ENCODE peak calls at places on chromosomes 6 and 20, in eight cellular contexts. P is K562, V is stomach, N is A549, Q is tibial nerve, C is suprapubic skin, Y is ovary, W is esophagus muscularis mucosa. D is an unnamed sample.

GRCh38 chr6:117418320-117418719 is 7.4 kb downstream of the ROS1 start:
- DNase-seq in C (no peak), Q (no peak), W (no peak), P (no peak), V (no peak), N (no peak), Y (no peak), D (no peak)

GRCh38 chr6:79421707-79422484 is 115.3 kb downstream of the LCA5 start:
- DNase-seq in Y (no peak), N (peak; percentile 1), Q (no peak), P (no peak), W (no peak), V (no peak), C (no peak), D (no peak)

GRCh38 chr20:63774348-63774735 is 34.8 kb downstream of the SLC2A4RG start:
- DNase-seq in C (no peak), N (no peak), Y (peak; percentile 65), P (no peak), Q (no peak), V (no peak), W (no peak), D (no peak)

GRCh38 chr6:57177545-57178225 is 5.6 kb downstream of the BAG2 start:
- DNase-seq in N (no peak), C (peak; percentile 77), P (no peak), Q (peak; percentile 68), Y (peak; percentile 62), V (no peak), W (no peak), D (peak; percentile 93)

GRCh38 chr20:44810391-44811149 is at the start of gene RIMS4:
- DNase-seq in Y (peak; percentile 25), N (peak; percentile 33), W (no peak), V (no peak), C (no peak), P (no peak), Q (no peak), D (no peak)

GRCh38 chr6:13877116-13877515 is 47.6 kb upstream of the RNF182 start:
- DNase-seq in P (no peak), V (no peak), C (no peak), W (no peak), N (no peak), Q (no peak), Y (no peak), D (no peak)

GRCh38 chr20:13863244-13863643 is 78.4 kb downstream of the NDUFAF5 start:
- DNase-seq in Y (no peak), Q (no peak), N (no peak), V (no peak), W (no peak), P (no peak), C (no peak), D (no peak)

GRCh38 chr20:33915726-33916331 is 77.9 kb upstream of the RALY start:
- DNase-seq in N (peak; percentile 84), P (peak; percentile 84), V (peak; percentile 52), Q (peak; percentile 16), Y (peak; percentile 58), C (no peak), W (no peak), D (no peak)

GRCh38 chr6:64984947-64985346 is 722.1 kb downstream of the EYS start:
- DNase-seq in W (no peak), Y (no peak), N (no peak), Q (no peak), C (no peak), P (no peak), V (no peak), D (no peak)

GRCh38 chr20:58547527-58548475 is 32.6 kb upstream of the APCDD1L start:
- DNase-seq in C (no peak), W (peak; percentile 47), P (no peak), N (no peak), Q (no peak), Y (no peak), V (peak; percentile 20), D (no peak)

GRCh38 chr6:136992113-136992512 is 52.7 kb downstream of the IL20RA start:
- DNase-seq in N (no peak), Q (no peak), V (no peak), W (no peak), P (no peak), Y (no peak), C (no peak), D (no peak)

GRCh38 chr6:87699576-87699975 is 2.5 kb downstream of the AKIRIN2 start:
- DNase-seq in N (no peak), P (no peak), Q (no peak), W (no peak), Y (no peak), V (no peak), C (no peak), D (no peak)

GRCh38 chr6:159955945-159956361 is 12.9 kb upstream of the IGF2R start:
- DNase-seq in C (no peak), V (no peak), Q (no peak), P (no peak), W (no peak), Y (no peak), N (no peak), D (no peak)

GRCh38 chr6:159948199-159948598 is 20.7 kb upstream of the IGF2R start:
- DNase-seq in Q (no peak), N (no peak), C (no peak), V (no peak), P (no peak), Y (no peak), W (no peak), D (no peak)

GRCh38 chr6:159951772-159952171 is 17.1 kb upstream of the IGF2R start:
- DNase-seq in V (no peak), W (no peak), Q (no peak), C (no peak), P (no peak), N (no peak), Y (no peak), D (no peak)

GRCh38 chr6:159952289-159953005 is 16.4 kb upstream of the IGF2R start:
- DNase-seq in P (no peak), V (no peak), W (no peak), Y (no peak), Q (no peak), C (no peak), N (no peak), D (no peak)

DNA sequence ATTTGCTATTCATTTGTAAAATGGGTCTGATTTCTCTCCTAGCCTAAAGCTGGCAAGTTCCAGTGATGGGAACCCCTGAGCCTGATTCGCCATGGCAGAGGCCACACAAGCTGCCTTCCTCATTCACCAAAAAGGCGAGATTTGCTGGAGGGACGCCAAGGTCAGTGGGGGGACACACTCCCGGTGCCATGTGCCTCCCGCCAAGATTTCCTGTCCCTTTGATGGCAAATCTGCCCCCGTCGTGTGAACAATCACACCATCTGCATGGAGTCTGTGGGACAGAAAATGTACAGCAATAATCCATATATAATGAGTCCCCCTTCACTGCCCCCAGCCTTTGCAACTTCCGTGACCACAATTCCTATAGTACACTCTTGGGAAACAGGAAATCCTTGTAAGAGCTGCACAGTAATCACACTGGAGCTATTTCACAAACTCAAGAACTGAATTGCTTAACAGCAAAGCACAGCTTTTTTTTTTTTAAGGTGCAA is 15.7 kb upstream of the IGF2R start:
- DNase-seq in W (no peak), Y (no peak), Q (peak; percentile 56), C (no peak), N (no peak), V (peak; percentile 36), P (no peak), D (peak; percentile 71)
- TF ChIP-seq EP300 in W (no peak), Y (no peak), Q (peak; percentile 87), C (no peak), N (no peak), V (no peak), P (no peak), D (no peak)

GRCh38 chr6:30562470-30563425 is 5.7 kb downstream of the PRR3 start:
- DNase-seq in V (no peak), C (no peak), Q (no peak), N (no peak), P (no peak), Y (no peak), W (no peak), D (no peak)

GRCh38 chr6:30570263-30570662 is 979 bp upstream of the ABCF1 start:
- DNase-seq in N (no peak), Q (no peak), P (no peak), W (no peak), Y (no peak), C (no peak), V (no peak), D (no peak)

GRCh38 chr6:30568245-30568644 is 3.0 kb upstream of the ABCF1 start:
- DNase-seq in N (no peak), C (no peak), Q (no peak), V (no peak), P (no peak), Y (no peak), W (no peak), D (no peak)

GRCh38 chr6:30564114-30564513 is 7.0 kb downstream of the PRR3 start:
- DNase-seq in P (no peak), V (no peak), Q (no peak), N (no peak), Y (no peak), C (no peak), W (no peak), D (no peak)

GRCh38 chr6:30565772-30566171 is 5.5 kb upstream of the ABCF1 start:
- DNase-seq in V (no peak), P (no peak), Y (no peak), N (no peak), C (no peak), W (no peak), Q (no peak), D (no peak)
- H3K27ac ChIP-seq in V (no peak overlapping the region), P (peak overlapping the region; percentile 17), Y (no peak overlapping the region), N (no peak overlapping the region), C (no peak overlapping the region), W (no peak overlapping the region), Q (no peak overlapping the region), D (no peak overlapping the region)

DNA sequence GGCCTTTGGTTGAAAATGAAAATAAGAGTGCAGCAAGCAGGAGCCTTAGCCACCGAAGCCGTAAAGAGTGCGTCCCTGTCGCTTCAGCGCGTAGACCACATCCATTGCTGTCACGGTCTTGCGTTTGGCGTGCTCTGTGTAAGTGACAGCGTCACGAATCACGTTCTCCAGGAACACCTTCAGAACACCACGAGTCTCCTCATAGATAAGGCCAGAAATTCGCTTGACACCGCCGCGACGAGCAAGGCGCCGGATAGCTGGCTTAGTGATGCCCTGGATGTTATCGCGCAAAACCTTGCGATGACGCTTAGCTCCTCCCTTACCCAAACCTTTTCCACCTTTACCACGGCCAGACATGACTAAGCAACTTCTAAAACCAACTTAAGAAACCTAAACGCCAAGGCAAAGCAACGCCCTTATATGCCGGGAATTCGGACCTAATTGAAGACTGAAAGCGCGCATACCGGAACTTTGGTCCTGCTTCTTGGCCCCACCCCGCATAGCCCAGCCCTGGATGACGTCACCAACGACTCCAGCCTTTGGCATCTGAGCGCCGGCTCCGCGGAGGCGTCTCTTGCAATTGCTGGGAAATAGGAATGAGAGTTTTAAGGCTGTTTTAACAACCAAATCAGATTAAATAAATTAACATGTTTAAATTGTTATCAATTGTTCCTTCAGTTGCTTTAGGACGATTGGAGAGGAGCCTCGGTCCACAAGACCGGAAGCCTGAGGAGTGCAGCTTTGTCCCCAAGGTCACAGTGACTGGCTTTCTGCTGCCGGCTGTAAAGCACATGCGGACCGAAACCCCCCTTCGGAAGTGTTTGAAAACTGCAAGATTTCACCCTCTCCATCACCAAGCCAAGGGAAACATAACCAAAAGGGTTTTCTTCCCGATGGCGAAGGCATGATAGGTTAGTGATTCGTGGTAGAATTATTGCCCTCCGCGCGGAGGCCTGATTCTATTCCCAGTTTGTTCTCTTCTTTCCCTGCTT is 79.6 kb upstream of the BTN3A2 start:
- DNase-seq in Q (peak; percentile 100), N (peak; percentile 65), W (peak; percentile 100), V (peak; percentile 96), P (peak; percentile 89), Y (peak; percentile 94), C (peak; percentile 98), D (peak; percentile 99)
- TF ChIP-seq POLR2A in Q (no peak), N (peak; percentile 92), W (no peak), V (peak; percentile 56), P (peak; percentile 99), Y (peak; percentile 88), C (peak; percentile 51), D (peak; percentile 82)

GRCh38 chr6:43070028-43070632 is 6.0 kb upstream of the PTK7 start:
- DNase-seq in Y (no peak), W (no peak), C (no peak), P (peak; percentile 58), V (no peak), Q (no peak), N (peak; percentile 53), D (no peak)
- TF ChIP-seq EP300 in Y (no peak), W (no peak), C (no peak), P (no peak), V (no peak), Q (no peak), N (no peak), D (no peak)